ENCODE peak calls at places on chromosomes 4 and X, in ten cellular contexts. One of them, this sample, is unnamed.

GRCh38 chr4:7421356-7422097 is 13.2 kb downstream of the PSAPL1 start:
- DNase-seq in left colon: peak
- DNase-seq in stimulated activated CD4-positive, alpha-beta T cell treated with anti-CD3 and anti-CD28 coated beads, Interleukin-4, amount 100 ng/mL, for 48 hours: no peak
- DNase-seq in fibroblast of the aortic adventitia: no peak
- DNase-seq in ELR: no peak
- DNase-seq in A172: no peak
- DNase-seq in cardiac fibroblast: no peak
- DNase-seq in GDM1: no peak
- DNase-seq in RCC 7860: no peak
- DNase-seq in COR-L47: no peak
- DNase-seq in this sample: no peak

GRCh38 chr4:180809439-180809838 is 1433.8 kb upstream of the TENM3 start:
- DNase-seq in cardiac fibroblast: peak
- DNase-seq in A172: peak
- DNase-seq in ELR: no peak
- DNase-seq in stimulated activated CD4-positive, alpha-beta T cell treated with anti-CD3 and anti-CD28 coated beads, Interleukin-4, amount 100 ng/mL, for 48 hours: no peak
- DNase-seq in fibroblast of the aortic adventitia: peak
- DNase-seq in RCC 7860: no peak
- DNase-seq in COR-L47: no peak
- DNase-seq in GDM1: no peak
- DNase-seq in left colon: no peak
- DNase-seq in this sample: no peak

GRCh38 chr4:17526695-17527477 is 11.9 kb downstream of the CLRN2 start:
- DNase-seq in COR-L47: no peak
- DNase-seq in ELR: no peak
- DNase-seq in fibroblast of the aortic adventitia: no peak
- DNase-seq in A172: no peak
- DNase-seq in stimulated activated CD4-positive, alpha-beta T cell treated with anti-CD3 and anti-CD28 coated beads, Interleukin-4, amount 100 ng/mL, for 48 hours: no peak
- DNase-seq in GDM1: no peak
- DNase-seq in left colon: no peak
- DNase-seq in cardiac fibroblast: no peak
- DNase-seq in RCC 7860: no peak
- DNase-seq in this sample: no peak

GRCh38 chr4:122827258-122827887 is 742 bp downstream of the FGF2 start:
- DNase-seq in cardiac fibroblast: peak
- DNase-seq in fibroblast of the aortic adventitia: peak
- DNase-seq in A172: no peak
- DNase-seq in ELR: peak
- DNase-seq in stimulated activated CD4-positive, alpha-beta T cell treated with anti-CD3 and anti-CD28 coated beads, Interleukin-4, amount 100 ng/mL, for 48 hours: peak
- DNase-seq in left colon: peak
- DNase-seq in GDM1: no peak
- DNase-seq in COR-L47: peak
- DNase-seq in RCC 7860: peak
- DNase-seq in this sample: peak

GRCh38 chr4:7254736-7255487 is 62.6 kb downstream of the SORCS2 start:
- DNase-seq in stimulated activated CD4-positive, alpha-beta T cell treated with anti-CD3 and anti-CD28 coated beads, Interleukin-4, amount 100 ng/mL, for 48 hours: no peak
- DNase-seq in cardiac fibroblast: peak
- DNase-seq in ELR: no peak
- DNase-seq in GDM1: no peak
- DNase-seq in left colon: no peak
- DNase-seq in A172: no peak
- DNase-seq in fibroblast of the aortic adventitia: peak
- DNase-seq in RCC 7860: no peak
- DNase-seq in COR-L47: no peak
- DNase-seq in this sample: peak

GRCh38 chr4:155587766-155588165 is 78.9 kb upstream of the GUCY1A1 start:
- DNase-seq in stimulated activated CD4-positive, alpha-beta T cell treated with anti-CD3 and anti-CD28 coated beads, Interleukin-4, amount 100 ng/mL, for 48 hours: no peak
- DNase-seq in A172: no peak
- DNase-seq in ELR: no peak
- DNase-seq in fibroblast of the aortic adventitia: no peak
- DNase-seq in cardiac fibroblast: no peak
- DNase-seq in left colon: no peak
- DNase-seq in RCC 7860: no peak
- DNase-seq in COR-L47: no peak
- DNase-seq in GDM1: peak
- DNase-seq in this sample: no peak

GRCh38 chrX:28997716-28998115 is 410.5 kb downstream of the IL1RAPL1 start:
- DNase-seq in COR-L47: no peak
- DNase-seq in stimulated activated CD4-positive, alpha-beta T cell treated with anti-CD3 and anti-CD28 coated beads, Interleukin-4, amount 100 ng/mL, for 48 hours: no peak
- DNase-seq in RCC 7860: no peak
- DNase-seq in fibroblast of the aortic adventitia: peak
- DNase-seq in A172: no peak
- DNase-seq in GDM1: no peak
- DNase-seq in ELR: no peak
- DNase-seq in cardiac fibroblast: peak
- DNase-seq in left colon: no peak
- DNase-seq in this sample: no peak

GRCh38 chrX:21883258-21883657 is 27.5 kb downstream of the YY2 start:
- DNase-seq in A172: no peak
- DNase-seq in RCC 7860: no peak
- DNase-seq in cardiac fibroblast: peak
- DNase-seq in stimulated activated CD4-positive, alpha-beta T cell treated with anti-CD3 and anti-CD28 coated beads, Interleukin-4, amount 100 ng/mL, for 48 hours: no peak
- DNase-seq in COR-L47: no peak
- DNase-seq in left colon: no peak
- DNase-seq in GDM1: no peak
- DNase-seq in fibroblast of the aortic adventitia: no peak
- DNase-seq in ELR: no peak
- DNase-seq in this sample: peak

GRCh38 chr4:2698951-2699505 is 57.1 kb downstream of the TNIP2 start:
- DNase-seq in fibroblast of the aortic adventitia: no peak
- DNase-seq in stimulated activated CD4-positive, alpha-beta T cell treated with anti-CD3 and anti-CD28 coated beads, Interleukin-4, amount 100 ng/mL, for 48 hours: no peak
- DNase-seq in ELR: no peak
- DNase-seq in cardiac fibroblast: no peak
- DNase-seq in left colon: no peak
- DNase-seq in GDM1: no peak
- DNase-seq in COR-L47: no peak
- DNase-seq in A172: no peak
- DNase-seq in RCC 7860: no peak
- DNase-seq in this sample: no peak

GRCh38 chr4:111675746-111676145 is 469.5 kb upstream of the FAM241A start:
- DNase-seq in fibroblast of the aortic adventitia: no peak
- DNase-seq in left colon: no peak
- DNase-seq in ELR: no peak
- DNase-seq in COR-L47: no peak
- DNase-seq in stimulated activated CD4-positive, alpha-beta T cell treated with anti-CD3 and anti-CD28 coated beads, Interleukin-4, amount 100 ng/mL, for 48 hours: no peak
- DNase-seq in A172: no peak
- DNase-seq in RCC 7860: no peak
- DNase-seq in GDM1: no peak
- DNase-seq in cardiac fibroblast: no peak
- DNase-seq in this sample: no peak

GRCh38 chr4:94411296-94411695 is 40.4 kb upstream of the PDLIM5 start:
- DNase-seq in ELR: no peak
- DNase-seq in fibroblast of the aortic adventitia: no peak
- DNase-seq in stimulated activated CD4-positive, alpha-beta T cell treated with anti-CD3 and anti-CD28 coated beads, Interleukin-4, amount 100 ng/mL, for 48 hours: no peak
- DNase-seq in GDM1: no peak
- DNase-seq in COR-L47: no peak
- DNase-seq in RCC 7860: no peak
- DNase-seq in cardiac fibroblast: no peak
- DNase-seq in A172: no peak
- DNase-seq in left colon: no peak
- DNase-seq in this sample: no peak

GRCh38 chrX:71085900-71086299 is 9.8 kb upstream of the FOXO4 start:
- DNase-seq in cardiac fibroblast: no peak
- DNase-seq in ELR: no peak
- DNase-seq in COR-L47: no peak
- DNase-seq in left colon: no peak
- DNase-seq in RCC 7860: no peak
- DNase-seq in A172: no peak
- DNase-seq in stimulated activated CD4-positive, alpha-beta T cell treated with anti-CD3 and anti-CD28 coated beads, Interleukin-4, amount 100 ng/mL, for 48 hours: no peak
- DNase-seq in GDM1: no peak
- DNase-seq in fibroblast of the aortic adventitia: no peak
- DNase-seq in this sample: no peak

GRCh38 chr4:82371398-82371972 is 2.3 kb downstream of the HNRNPD start:
- DNase-seq in COR-L47: no peak
- DNase-seq in A172: no peak
- DNase-seq in cardiac fibroblast: no peak
- DNase-seq in stimulated activated CD4-positive, alpha-beta T cell treated with anti-CD3 and anti-CD28 coated beads, Interleukin-4, amount 100 ng/mL, for 48 hours: no peak
- DNase-seq in left colon: no peak
- DNase-seq in GDM1: no peak
- DNase-seq in ELR: peak
- DNase-seq in RCC 7860: no peak
- DNase-seq in fibroblast of the aortic adventitia: no peak
- DNase-seq in this sample: no peak

GRCh38 chr4:45693746-45694145 is 430.1 kb downstream of the GABRG1 start:
- DNase-seq in fibroblast of the aortic adventitia: no peak
- DNase-seq in left colon: no peak
- DNase-seq in RCC 7860: no peak
- DNase-seq in GDM1: no peak
- DNase-seq in ELR: no peak
- DNase-seq in cardiac fibroblast: peak
- DNase-seq in A172: no peak
- DNase-seq in stimulated activated CD4-positive, alpha-beta T cell treated with anti-CD3 and anti-CD28 coated beads, Interleukin-4, amount 100 ng/mL, for 48 hours: no peak
- DNase-seq in COR-L47: peak
- DNase-seq in this sample: no peak

GRCh38 chrX:98067611-98068010 is 1183.9 kb downstream of the RPA4 start:
- DNase-seq in ELR: no peak
- DNase-seq in COR-L47: no peak
- DNase-seq in A172: no peak
- DNase-seq in cardiac fibroblast: no peak
- DNase-seq in stimulated activated CD4-positive, alpha-beta T cell treated with anti-CD3 and anti-CD28 coated beads, Interleukin-4, amount 100 ng/mL, for 48 hours: no peak
- DNase-seq in RCC 7860: no peak
- DNase-seq in GDM1: no peak
- DNase-seq in fibroblast of the aortic adventitia: no peak
- DNase-seq in left colon: no peak
- DNase-seq in this sample: no peak

GRCh38 chr4:114378306-114378903 is 220.2 kb upstream of the UGT8 start:
- DNase-seq in fibroblast of the aortic adventitia: peak
- DNase-seq in GDM1: no peak
- DNase-seq in RCC 7860: peak
- DNase-seq in ELR: peak
- DNase-seq in A172: peak
- DNase-seq in cardiac fibroblast: peak
- DNase-seq in COR-L47: no peak
- DNase-seq in stimulated activated CD4-positive, alpha-beta T cell treated with anti-CD3 and anti-CD28 coated beads, Interleukin-4, amount 100 ng/mL, for 48 hours: no peak
- DNase-seq in left colon: no peak
- DNase-seq in this sample: peak

GRCh38 chr4:37748546-37748945 is 62.4 kb upstream of the RELL1 start:
- DNase-seq in GDM1: peak
- DNase-seq in RCC 7860: no peak
- DNase-seq in A172: no peak
- DNase-seq in fibroblast of the aortic adventitia: no peak
- DNase-seq in stimulated activated CD4-positive, alpha-beta T cell treated with anti-CD3 and anti-CD28 coated beads, Interleukin-4, amount 100 ng/mL, for 48 hours: no peak
- DNase-seq in left colon: no peak
- DNase-seq in cardiac fibroblast: no peak
- DNase-seq in ELR: no peak
- DNase-seq in COR-L47: no peak
- DNase-seq in this sample: no peak

GRCh38 chr4:69823481-69824186 is 36.3 kb downstream of the SULT1E1 start:
- DNase-seq in stimulated activated CD4-positive, alpha-beta T cell treated with anti-CD3 and anti-CD28 coated beads, Interleukin-4, amount 100 ng/mL, for 48 hours: peak
- DNase-seq in left colon: peak
- DNase-seq in ELR: peak
- DNase-seq in fibroblast of the aortic adventitia: peak
- DNase-seq in A172: no peak
- DNase-seq in RCC 7860: no peak
- DNase-seq in COR-L47: peak
- DNase-seq in GDM1: peak
- DNase-seq in cardiac fibroblast: peak
- DNase-seq in this sample: peak

GRCh38 chrX:152637649-152638442 is at the start of gene GABRQ:
- DNase-seq in COR-L47: peak
- DNase-seq in ELR: no peak
- DNase-seq in fibroblast of the aortic adventitia: peak
- DNase-seq in stimulated activated CD4-positive, alpha-beta T cell treated with anti-CD3 and anti-CD28 coated beads, Interleukin-4, amount 100 ng/mL, for 48 hours: peak
- DNase-seq in left colon: no peak
- DNase-seq in GDM1: no peak
- DNase-seq in A172: no peak
- DNase-seq in cardiac fibroblast: peak
- DNase-seq in RCC 7860: no peak
- DNase-seq in this sample: peak

GRCh38 chrX:16711219-16712115 is 1.0 kb downstream of the CTPS2 start:
- DNase-seq in A172: no peak
- DNase-seq in left colon: no peak
- DNase-seq in RCC 7860: no peak
- DNase-seq in ELR: no peak
- DNase-seq in GDM1: no peak
- DNase-seq in cardiac fibroblast: no peak
- DNase-seq in fibroblast of the aortic adventitia: no peak
- DNase-seq in COR-L47: no peak
- DNase-seq in stimulated activated CD4-positive, alpha-beta T cell treated with anti-CD3 and anti-CD28 coated beads, Interleukin-4, amount 100 ng/mL, for 48 hours: no peak
- DNase-seq in this sample: no peak

This sample was measured in brain microvascular endothelial cell.